ENCODE peak calls at places on chromosomes 13 and 19, in eight cellular contexts. Y is lower leg skin, U is breast epithelium, E is brain microvascular endothelial cell, V is adrenal gland, P is PC-9, B is ascending aorta, R is AG04449. S is an unnamed sample.

GRCh38 chr13:38943231-38943630 is 47.4 kb downstream of the STOML3 start:
- DNase-seq in Y (no peak), U (no peak), E (no peak), V (no peak), P (no peak), B (no peak), R (no peak), S (no peak)

GRCh38 chr13:44108345-44108858 is 228.7 kb downstream of the LACC1 start:
- DNase-seq in Y (no peak), U (peak), E (no peak), V (no peak), P (peak), B (peak), R (no peak), S (no peak)

GRCh38 chr13:96238861-96239260 is 149.0 kb downstream of the HS6ST3 start:
- DNase-seq in Y (no peak), U (no peak), E (no peak), V (no peak), P (no peak), B (no peak), R (no peak), S (no peak)

GRCh38 chr19:3210347-3211017 is 14.0 kb upstream of the CELF5 start:
- DNase-seq in Y (no peak), U (no peak), E (peak), V (peak), P (peak), B (peak), R (no peak), S (no peak)

GRCh38 chr13:41502676-41503075 is 45.3 kb downstream of the RGCC start:
- DNase-seq in Y (no peak), U (no peak), E (no peak), V (no peak), P (no peak), B (no peak), R (no peak), S (no peak)

GRCh38 chr13:26051231-26052135 is at the start of gene SHISA2:
- DNase-seq in Y (no peak), U (no peak), E (no peak), V (no peak), P (no peak), B (no peak), R (no peak), S (peak)

GRCh38 chr13:33497146-33497845 is 211.7 kb upstream of the STARD13 start:
- DNase-seq in Y (no peak), U (no peak), E (no peak), V (no peak), P (no peak), B (no peak), R (no peak), S (no peak)

GRCh38 chr19:31154021-31154420 is 195.2 kb downstream of the TSHZ3 start:
- DNase-seq in Y (peak), U (no peak), E (peak), V (no peak), P (no peak), B (no peak), R (no peak), S (no peak)

GRCh38 chr13:46962286-46962941 is 65.6 kb upstream of the HTR2A start:
- DNase-seq in Y (no peak), U (no peak), E (peak), V (no peak), P (no peak), B (no peak), R (no peak), S (no peak)

GRCh38 chr13:99993660-99994455 is 12.3 kb downstream of the ZIC2 start:
- DNase-seq in Y (peak), U (no peak), E (no peak), V (no peak), P (no peak), B (no peak), R (no peak), S (no peak)

GRCh38 chr13:91399189-91400093 is 1.0 kb downstream of the GPC5 start:
- DNase-seq in Y (no peak), U (no peak), E (no peak), V (no peak), P (no peak), B (no peak), R (no peak), S (no peak)

GRCh38 chr13:48125794-48126228 is 30.9 kb upstream of the MED4 start:
- DNase-seq in Y (no peak), U (peak), E (no peak), V (peak), P (no peak), B (no peak), R (no peak), S (peak)

GRCh38 chr13:101425623-101426022 is 9.3 kb upstream of the NALCN start:
- DNase-seq in Y (no peak), U (no peak), E (no peak), V (no peak), P (no peak), B (no peak), R (no peak), S (no peak)

GRCh38 chr13:111429064-111429558 is 108.7 kb downstream of the TEX29 start:
- DNase-seq in Y (no peak), U (no peak), E (peak), V (peak), P (peak), B (no peak), R (no peak), S (no peak)

GRCh38 chr13:28137556-28137955 is 789 bp upstream of the PAN3 start:
- DNase-seq in Y (no peak), U (no peak), E (no peak), V (no peak), P (no peak), B (no peak), R (no peak), S (no peak)

GRCh38 chr19:35059006-35059798 is 17.7 kb downstream of the HPN start:
- DNase-seq in Y (no peak), U (no peak), E (no peak), V (no peak), P (no peak), B (no peak), R (no peak), S (no peak)

GRCh38 chr19:43311706-43312105 is 41.8 kb upstream of the CD177 start:
- DNase-seq in Y (no peak), U (no peak), E (no peak), V (no peak), P (no peak), B (no peak), R (no peak), S (no peak)

GRCh38 chr19:30168760-30169159 is 203.4 kb upstream of the ZNF536 start:
- DNase-seq in Y (no peak), U (no peak), E (no peak), V (no peak), P (no peak), B (no peak), R (no peak), S (no peak)

GRCh38 chr19:29871143-29871542 is 59.4 kb downstream of the CCNE1 start:
- DNase-seq in Y (no peak), U (no peak), E (no peak), V (no peak), P (no peak), B (no peak), R (no peak), S (no peak)

GRCh38 chr13:39835253-39835652 is 179.8 kb downstream of the COG6 start:
- DNase-seq in Y (no peak), U (no peak), E (peak), V (no peak), P (peak), B (no peak), R (no peak), S (peak)

GRCh38 chr19:4914736-4915501 is 5.6 kb downstream of the UHRF1 start:
- DNase-seq in Y (peak), U (peak), E (peak), V (no peak), P (peak), B (no peak), R (no peak), S (no peak)

GRCh38 chr13:73193541-73193940 is 134.7 kb downstream of the KLF5 start:
- DNase-seq in Y (no peak), U (no peak), E (no peak), V (no peak), P (no peak), B (no peak), R (no peak), S (no peak)

GRCh38 chr19:18205180-18205915 is 1.5 kb upstream of the RAB3A start:
- DNase-seq in Y (peak), U (peak), E (peak), V (peak), P (peak), B (peak), R (no peak), S (peak)

GRCh38 chr13:41917641-41918040 is 43.3 kb downstream of the VWA8 start:
- DNase-seq in Y (no peak), U (no peak), E (peak), V (no peak), P (no peak), B (no peak), R (peak), S (no peak)

GRCh38 chr19:4322942-4323665 is 15.5 kb downstream of the STAP2 start:
- DNase-seq in Y (no peak), U (no peak), E (no peak), V (peak), P (no peak), B (no peak), R (no peak), S (no peak)

GRCh38 chr19:56896041-56896440 is 55.5 kb upstream of the PEG3 start:
- DNase-seq in Y (no peak), U (no peak), E (no peak), V (no peak), P (no peak), B (no peak), R (no peak), S (no peak)

GRCh38 chr13:50386527-50387123 is 371.4 kb downstream of the KCNRG start:
- DNase-seq in Y (no peak), U (no peak), E (peak), V (no peak), P (no peak), B (no peak), R (peak), S (no peak)
- H3K4me3 ChIP-seq in Y (no peak), U (no peak), E (no peak), V (no peak), P (no peak), B (peak), R (no peak), S (no peak)

GRCh38 chr13:21911916-21912315 is 241.0 kb downstream of the FGF9 start:
- DNase-seq in Y (no peak), U (no peak), E (no peak), V (no peak), P (no peak), B (no peak), R (no peak), S (no peak)

GRCh38 chr13:21917046-21918010 is 246.5 kb downstream of the FGF9 start:
- DNase-seq in Y (no peak), U (no peak), E (no peak), V (peak), P (no peak), B (no peak), R (no peak), S (no peak)

GRCh38 chr13:21909331-21909730 is 238.5 kb downstream of the FGF9 start:
- DNase-seq in Y (no peak), U (no peak), E (no peak), V (no peak), P (no peak), B (no peak), R (no peak), S (no peak)

DNA sequence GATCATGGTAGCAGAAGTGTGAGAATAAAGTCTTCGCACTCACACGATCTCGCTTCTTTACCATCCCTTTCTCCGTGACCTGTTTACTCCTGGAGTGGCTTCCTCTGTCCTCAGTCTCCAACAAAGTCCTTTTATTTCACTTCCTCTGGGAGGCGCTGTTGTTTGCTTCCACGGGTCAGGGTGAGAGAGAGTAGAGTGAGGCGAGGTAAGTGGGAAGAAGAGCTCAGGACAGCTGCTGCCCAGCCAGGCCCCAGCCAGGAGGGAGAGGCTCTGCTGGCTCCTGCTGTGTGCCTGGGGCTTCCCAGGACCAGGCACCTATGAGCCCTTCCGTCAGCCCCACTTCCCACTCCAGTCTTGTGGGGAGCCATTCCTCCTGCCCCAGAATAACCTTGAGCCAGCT is 242.1 kb downstream of the FGF9 start:
- DNase-seq in Y (no peak), U (no peak), E (no peak), V (no peak), P (no peak), B (no peak), R (no peak), S (no peak)
- TF ChIP-seq CTCF in Y (no peak), U (no peak), E (no peak), V (no peak), P (no peak), B (no peak), R (no peak), S (no peak)

DNA sequence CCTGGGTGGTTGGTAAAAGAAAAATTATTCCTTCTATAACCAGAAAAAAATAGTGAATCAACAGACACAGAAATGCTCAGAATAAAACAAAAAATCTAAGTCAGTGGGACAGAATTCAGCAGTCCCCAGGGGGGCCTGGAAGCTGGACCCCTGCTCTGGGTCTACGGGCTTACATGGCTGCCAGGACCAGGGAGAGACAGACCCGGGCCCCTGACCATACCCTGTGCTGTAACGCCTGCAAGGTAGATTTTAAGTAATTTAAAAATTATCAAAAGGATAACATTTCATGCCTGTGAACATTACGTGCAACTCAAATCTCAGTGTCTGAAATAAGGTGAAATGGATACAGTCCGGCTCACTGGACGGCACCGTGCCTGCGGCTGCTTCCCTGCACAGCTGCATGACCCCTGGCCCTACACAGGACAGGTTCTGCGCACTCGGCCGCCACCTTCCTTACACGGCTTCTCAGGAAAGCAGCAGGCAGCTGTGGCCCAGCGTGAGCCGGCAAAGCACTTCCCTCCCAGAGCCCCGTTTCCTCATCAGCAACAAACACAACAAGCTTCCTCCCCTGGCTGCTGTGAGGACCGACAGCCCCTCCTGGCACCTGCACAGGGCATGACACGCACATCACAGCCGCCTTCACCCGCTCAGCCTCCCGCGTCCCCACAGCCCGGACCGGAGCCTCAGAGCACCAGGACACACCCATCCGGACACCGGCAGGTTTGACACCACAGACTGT is 22.2 kb downstream of the RASA3 start:
- DNase-seq in Y (peak), U (no peak), E (no peak), V (no peak), P (no peak), B (peak), R (no peak), S (no peak)
- H3K4me3 ChIP-seq in Y (no peak), U (peak), E (no peak), V (no peak), P (no peak), B (no peak), R (no peak), S (no peak)

DNA sequence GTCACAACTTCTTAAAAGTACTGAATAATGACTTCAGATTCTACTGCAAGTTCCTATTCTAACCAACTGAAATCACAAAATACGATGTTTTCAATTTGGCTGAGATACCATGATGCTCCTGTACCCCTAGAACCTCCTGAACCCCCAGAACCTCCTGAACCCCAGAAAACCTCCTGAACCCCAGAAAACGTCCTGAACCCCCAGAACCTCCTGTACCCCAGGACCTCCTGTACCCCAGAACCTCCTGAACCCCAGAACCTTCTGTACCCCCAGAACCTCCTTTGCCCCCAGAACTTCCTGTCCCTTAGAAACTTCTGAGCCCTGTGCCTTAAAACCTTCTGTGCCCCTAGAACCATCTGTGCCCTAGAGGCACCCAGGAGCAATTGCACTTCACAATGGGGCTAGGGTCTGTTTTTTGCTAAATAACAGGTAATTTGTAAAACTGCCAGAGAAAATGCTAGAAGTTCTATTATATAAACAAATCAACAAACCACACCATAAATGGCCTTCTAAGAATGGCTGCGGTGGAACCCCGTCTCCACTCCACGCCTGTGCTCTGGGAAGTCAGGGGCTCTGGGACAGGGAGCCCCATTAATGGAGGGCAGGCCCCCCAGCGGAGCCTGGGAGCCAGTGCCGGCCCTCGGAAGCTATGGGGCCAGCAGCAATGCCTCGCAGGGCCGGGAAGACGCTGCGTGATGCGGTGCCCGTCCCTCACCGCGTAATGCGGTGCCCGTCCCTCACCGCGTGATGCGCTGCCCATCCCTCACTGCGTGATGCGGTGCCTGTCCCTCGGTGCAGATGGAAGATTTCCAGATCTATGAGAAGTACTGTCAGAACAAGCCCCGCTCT is 21.3 kb upstream of the F7 start:
- DNase-seq in Y (no peak), U (no peak), E (no peak), V (no peak), P (no peak), B (no peak), R (no peak), S (no peak)
- TF ChIP-seq CTCF in Y (no peak), U (no peak), E (peak), V (no peak), P (peak), B (no peak), R (no peak), S (peak)

DNA sequence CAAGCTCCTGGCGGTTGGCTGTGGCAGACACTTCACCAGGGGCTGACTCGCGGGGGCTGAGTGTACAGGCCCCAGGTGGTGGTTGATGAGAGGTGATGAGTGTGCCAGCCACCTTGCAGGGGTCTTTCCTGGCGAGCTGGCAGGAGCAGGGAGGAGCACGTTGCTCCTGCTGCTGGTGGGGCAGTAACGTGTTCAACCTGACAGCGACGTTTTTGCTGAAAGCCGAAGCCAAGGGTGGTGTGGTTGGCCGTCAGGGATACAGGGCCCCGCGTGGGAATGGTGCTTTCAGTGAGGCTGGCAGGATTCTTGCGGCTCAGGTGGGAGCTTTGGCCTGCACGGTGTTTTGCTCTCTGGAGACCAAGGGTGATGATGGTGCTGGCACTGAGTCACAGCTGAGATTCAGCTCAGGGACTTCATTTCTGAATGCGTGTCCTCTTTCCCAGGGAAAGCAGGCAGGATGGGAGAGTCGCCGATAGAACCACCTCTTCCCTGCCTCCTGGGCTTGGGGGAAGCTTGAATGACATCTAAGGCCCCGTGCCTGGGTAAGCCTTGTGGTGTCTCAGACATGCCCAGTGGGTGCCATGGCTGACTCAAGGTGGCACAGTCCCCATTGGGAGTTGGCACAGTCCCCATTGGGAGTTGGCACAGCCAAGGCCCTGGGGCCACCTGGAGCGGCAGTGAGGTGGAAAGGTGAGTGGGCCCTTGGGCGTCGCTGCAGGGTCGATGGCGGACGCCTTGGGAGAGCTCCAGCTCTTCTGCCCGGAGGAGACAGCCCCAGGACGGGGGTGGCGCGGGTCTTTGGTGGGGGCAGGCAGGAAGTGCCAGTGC is 8.8 kb downstream of the DAZAP1 start:
- DNase-seq in Y (no peak), U (no peak), E (peak), V (no peak), P (no peak), B (no peak), R (no peak), S (no peak)
- H3K4me3 ChIP-seq in Y (no peak), U (peak), E (peak), V (no peak), P (peak), B (peak), R (no peak), S (no peak)

DNA sequence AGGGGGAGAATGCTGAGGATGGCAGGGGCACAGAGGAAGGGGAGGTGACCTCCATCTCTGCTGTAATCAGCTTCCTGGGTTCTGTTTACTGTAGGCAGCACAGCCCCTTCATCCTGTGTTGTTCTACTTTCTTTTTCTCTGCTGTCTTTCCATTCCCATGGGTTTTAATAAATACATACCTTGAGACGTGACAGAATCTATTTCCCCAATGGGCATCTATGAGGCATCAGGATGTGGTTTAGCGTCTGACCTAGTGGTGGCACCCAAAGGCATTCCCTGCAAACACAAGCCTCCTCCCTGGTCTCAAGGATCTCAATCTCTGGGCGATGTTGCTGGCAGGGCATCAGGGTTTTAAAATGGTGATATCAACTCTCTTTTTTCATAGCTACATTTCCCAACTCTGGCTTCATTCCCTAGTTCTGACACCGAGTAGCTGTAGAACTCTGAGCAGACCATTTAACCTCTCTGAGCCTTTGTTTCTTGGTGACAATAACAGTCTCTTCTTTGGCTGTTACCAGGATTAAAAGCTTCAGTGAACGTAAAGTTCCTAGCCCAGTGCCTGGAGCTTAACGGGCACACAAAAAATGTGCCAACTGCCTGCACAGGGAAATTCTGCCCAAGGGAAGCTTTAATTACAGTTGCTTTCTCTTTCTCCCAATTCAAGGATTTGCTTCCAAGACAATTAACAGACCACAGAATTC is 60.9 kb downstream of the ALOX5AP start:
- DNase-seq in Y (peak), U (peak), E (peak), V (peak), P (peak), B (no peak), R (no peak), S (no peak)
- TF ChIP-seq CTCF in Y (no peak), U (peak), E (no peak), V (no peak), P (no peak), B (no peak), R (no peak), S (no peak)